ENCODE peak calls at places on chromosomes 6 and 20, in four cellular contexts. One of them, this sample, is unnamed.

GRCh38 chr6:52914516-52914915 is 5.0 kb upstream of the GSTA3 start:
- DNase-seq in NCI-H345: no peak
- DNase-seq in HFFc6: no peak
- DNase-seq in effector memory CD4-positive, alpha-beta T cell: no peak
- DNase-seq in this sample: no peak

GRCh38 chr20:19540401-19540800 is 217.7 kb upstream of the RIN2 start:
- DNase-seq in NCI-H345: no peak
- DNase-seq in HFFc6: no peak
- DNase-seq in effector memory CD4-positive, alpha-beta T cell: no peak
- DNase-seq in this sample: no peak

GRCh38 chr6:135358907-135359459 is 138.6 kb downstream of the AHI1 start:
- DNase-seq in NCI-H345: no peak
- DNase-seq in effector memory CD4-positive, alpha-beta T cell: no peak
- DNase-seq in HFFc6: peak; percentile 59
- DNase-seq in this sample: no peak

GRCh38 chr20:39259808-39260207 is 297.7 kb downstream of the DHX35 start:
- DNase-seq in HFFc6: no peak
- DNase-seq in NCI-H345: no peak
- DNase-seq in effector memory CD4-positive, alpha-beta T cell: no peak
- DNase-seq in this sample: no peak

GRCh38 chr6:42100029-42100901 is 42.2 kb downstream of the C6orf132 start:
- DNase-seq in effector memory CD4-positive, alpha-beta T cell: no peak
- DNase-seq in NCI-H345: no peak
- DNase-seq in HFFc6: peak; percentile 49
- DNase-seq in this sample: no peak

GRCh38 chr6:106318851-106319250 is 6.7 kb downstream of the ATG5 start:
- DNase-seq in NCI-H345: no peak
- DNase-seq in HFFc6: no peak
- DNase-seq in effector memory CD4-positive, alpha-beta T cell: no peak
- DNase-seq in this sample: no peak

GRCh38 chr6:166490671-166491500 is 95.6 kb downstream of the RAMACL start:
- DNase-seq in NCI-H345: peak; percentile 63
- DNase-seq in HFFc6: no peak
- DNase-seq in effector memory CD4-positive, alpha-beta T cell: no peak
- DNase-seq in this sample: no peak

GRCh38 chr20:52379723-52380336 is 188.3 kb upstream of the ZFP64 start:
- DNase-seq in HFFc6: no peak
- DNase-seq in NCI-H345: peak; percentile 21
- DNase-seq in effector memory CD4-positive, alpha-beta T cell: no peak
- DNase-seq in this sample: no peak

GRCh38 chr6:146090474-146090873 is 61.6 kb downstream of the GRM1 start:
- DNase-seq in effector memory CD4-positive, alpha-beta T cell: no peak
- DNase-seq in HFFc6: no peak
- DNase-seq in NCI-H345: no peak
- DNase-seq in this sample: no peak

GRCh38 chr6:70312165-70312564 is 9.3 kb upstream of the COL9A1 start:
- DNase-seq in effector memory CD4-positive, alpha-beta T cell: no peak
- DNase-seq in HFFc6: peak; percentile 76
- DNase-seq in NCI-H345: no peak
- DNase-seq in this sample: no peak

GRCh38 chr20:52748235-52748950 is 223.8 kb upstream of the TSHZ2 start:
- DNase-seq in HFFc6: no peak
- DNase-seq in effector memory CD4-positive, alpha-beta T cell: no peak
- DNase-seq in NCI-H345: no peak
- DNase-seq in this sample: no peak

GRCh38 chr6:43257746-43258145 is 14.5 kb downstream of the TTBK1 start:
- DNase-seq in HFFc6: no peak
- DNase-seq in effector memory CD4-positive, alpha-beta T cell: no peak
- DNase-seq in NCI-H345: no peak
- DNase-seq in this sample: no peak

GRCh38 chr6:84065718-84066290 is 32.2 kb downstream of the MRAP2 start:
- DNase-seq in effector memory CD4-positive, alpha-beta T cell: no peak
- DNase-seq in HFFc6: peak; percentile 72
- DNase-seq in NCI-H345: no peak
- DNase-seq in this sample: no peak

GRCh38 chr6:12909828-12910227 is 193.3 kb downstream of the PHACTR1 start:
- DNase-seq in HFFc6: no peak
- DNase-seq in effector memory CD4-positive, alpha-beta T cell: no peak
- DNase-seq in NCI-H345: no peak
- DNase-seq in this sample: no peak

GRCh38 chr6:135521431-135521830 is 23.9 kb upstream of the AHI1 start:
- DNase-seq in NCI-H345: no peak
- DNase-seq in effector memory CD4-positive, alpha-beta T cell: no peak
- DNase-seq in HFFc6: no peak
- DNase-seq in this sample: no peak

GRCh38 chr6:152509916-152510315 is 127.2 kb downstream of the SYNE1 start:
- DNase-seq in HFFc6: no peak
- DNase-seq in effector memory CD4-positive, alpha-beta T cell: no peak
- DNase-seq in NCI-H345: no peak
- DNase-seq in this sample: no peak

GRCh38 chr6:155171109-155171746 is 92.6 kb upstream of the CLDN20 start:
- DNase-seq in effector memory CD4-positive, alpha-beta T cell: peak; percentile 77
- DNase-seq in HFFc6: peak; percentile 97
- DNase-seq in NCI-H345: peak; percentile 14
- DNase-seq in this sample: no peak

GRCh38 chr6:166998256-166999144 is 697 bp upstream of the CEP43 start:
- DNase-seq in HFFc6: no peak
- DNase-seq in effector memory CD4-positive, alpha-beta T cell: no peak
- DNase-seq in NCI-H345: no peak
- DNase-seq in this sample: no peak

GRCh38 chr6:132236281-132236680 is 165.0 kb downstream of the MOXD1 start:
- DNase-seq in HFFc6: peak; percentile 40
- DNase-seq in effector memory CD4-positive, alpha-beta T cell: no peak
- DNase-seq in NCI-H345: no peak
- DNase-seq in this sample: no peak

GRCh38 chr20:36728986-36729385 is 16.9 kb downstream of the NDRG3 start:
- DNase-seq in effector memory CD4-positive, alpha-beta T cell: no peak
- DNase-seq in NCI-H345: no peak
- DNase-seq in HFFc6: peak; percentile 19
- DNase-seq in this sample: no peak

GRCh38 chr6:104218132-104218531 is 641.6 kb downstream of the HACE1 start:
- DNase-seq in HFFc6: no peak
- DNase-seq in effector memory CD4-positive, alpha-beta T cell: no peak
- DNase-seq in NCI-H345: no peak
- DNase-seq in this sample: no peak

GRCh38 chr6:14059791-14060436 is 57.7 kb upstream of the CD83 start:
- DNase-seq in NCI-H345: peak; percentile 62
- DNase-seq in effector memory CD4-positive, alpha-beta T cell: no peak
- DNase-seq in HFFc6: no peak
- DNase-seq in this sample: no peak

GRCh38 chr6:129733290-129733689 is 23.3 kb upstream of the ARHGAP18 start:
- DNase-seq in HFFc6: no peak
- DNase-seq in NCI-H345: no peak
- DNase-seq in effector memory CD4-positive, alpha-beta T cell: no peak
- DNase-seq in this sample: no peak

GRCh38 chr20:23659989-23660837 is 22.5 kb upstream of the CST3 start:
- DNase-seq in effector memory CD4-positive, alpha-beta T cell: no peak
- DNase-seq in HFFc6: no peak
- DNase-seq in NCI-H345: no peak
- DNase-seq in this sample: no peak

GRCh38 chr20:50501970-50502745 is 8.0 kb upstream of the PTPN1 start:
- DNase-seq in HFFc6: no peak
- DNase-seq in effector memory CD4-positive, alpha-beta T cell: no peak
- DNase-seq in NCI-H345: no peak
- DNase-seq in this sample: no peak

GRCh38 chr20:47273591-47274235 is 82.8 kb downstream of the ZMYND8 start:
- DNase-seq in HFFc6: no peak
- DNase-seq in NCI-H345: no peak
- DNase-seq in effector memory CD4-positive, alpha-beta T cell: no peak
- DNase-seq in this sample: no peak